ENCODE peak calls at places on chromosomes 6 and 20, in four cellular contexts. F is natural killer cell, Q is adrenal gland, E is AG04449. B is an unnamed sample.

GRCh38 chr20:24487240-24487639 is 17.8 kb downstream of the SYNDIG1 start:
- DNase-seq in F (no peak), Q (no peak), E (no peak), B (no peak)

GRCh38 chr6:144647971-144648651 is 363.0 kb downstream of the UTRN start:
- DNase-seq in F (no peak), Q (no peak), E (no peak), B (no peak)

GRCh38 chr20:9583151-9583550 is 68.8 kb downstream of the LAMP5 start:
- DNase-seq in F (no peak), Q (no peak), E (no peak), B (no peak)

GRCh38 chr6:142758257-142759025 is 186.5 kb downstream of the HIVEP2 start:
- DNase-seq in F (no peak), Q (no peak), E (no peak), B (no peak)

GRCh38 chr6:33927551-33927950 is 123.7 kb upstream of the MLN start:
- DNase-seq in F (no peak), Q (peak), E (peak), B (no peak)

GRCh38 chr20:37911838-37912273 is 8.9 kb downstream of the VSTM2L start:
- DNase-seq in F (no peak), Q (no peak), E (no peak), B (peak)

GRCh38 chr20:25076731-25077609 is 5.0 kb downstream of the VSX1 start:
- DNase-seq in F (no peak), Q (no peak), E (no peak), B (no peak)

GRCh38 chr6:69936674-69937363 is 70.5 kb downstream of the COL19A1 start:
- DNase-seq in F (no peak), Q (no peak), E (no peak), B (no peak)

GRCh38 chr20:38414769-38415450 is 20.2 kb downstream of the SNHG17 start:
- DNase-seq in F (no peak), Q (no peak), E (no peak), B (no peak)

GRCh38 chr6:10163159-10163962 is 251.5 kb downstream of the TFAP2A start:
- DNase-seq in F (no peak), Q (no peak), E (no peak), B (no peak)

GRCh38 chr6:4358414-4359107 is 223.2 kb upstream of the ECI2 start:
- DNase-seq in F (no peak), Q (peak), E (peak), B (peak)

GRCh38 chr6:2542858-2543218 is 207.9 kb downstream of the MYLK4 start:
- DNase-seq in F (no peak), Q (no peak), E (no peak), B (no peak)

GRCh38 chr6:51541847-51542246 is 545.6 kb downstream of the PKHD1 start:
- DNase-seq in F (no peak), Q (no peak), E (no peak), B (no peak)

GRCh38 chr20:44720617-44720993 is 5.4 kb downstream of the CCN5 start:
- DNase-seq in F (no peak), Q (no peak), E (no peak), B (no peak)

GRCh38 chr6:15876406-15876805 is 213.6 kb upstream of the DTNBP1 start:
- DNase-seq in F (no peak), Q (no peak), E (no peak), B (no peak)

GRCh38 chr6:115733426-115733825 is 327.3 kb downstream of the FRK start:
- DNase-seq in F (no peak), Q (no peak), E (no peak), B (no peak)

GRCh38 chr6:170371091-170371490 is 64.5 kb downstream of the FAM120B start:
- DNase-seq in F (no peak), Q (no peak), E (no peak), B (no peak)

GRCh38 chr20:15613530-15613929 is 959.7 kb downstream of the KIF16B start:
- DNase-seq in F (no peak), Q (no peak), E (no peak), B (no peak)

DNA sequence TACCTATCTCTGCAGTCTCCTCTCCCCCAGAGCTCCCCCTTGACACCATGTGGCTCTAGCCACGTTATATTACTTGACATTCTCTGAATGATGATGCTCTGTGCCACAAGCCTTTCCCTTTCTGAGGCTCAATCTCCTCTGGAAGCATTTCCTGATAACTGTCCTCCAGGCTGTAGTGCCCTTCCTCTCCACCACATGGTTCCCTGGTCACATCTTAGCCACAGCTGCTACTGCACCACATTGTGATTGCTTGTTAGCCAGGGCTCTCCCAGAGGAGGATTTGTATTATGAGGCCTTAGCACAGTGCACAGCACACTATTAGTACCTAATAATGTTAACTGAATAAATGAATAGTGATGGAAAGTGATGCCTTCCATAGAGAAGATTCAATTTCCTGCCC is 63.9 kb upstream of the RCAN2 start:
- DNase-seq in F (no peak), Q (no peak), E (no peak), B (no peak)
- TF ChIP-seq CTCF in F (no peak), Q (no peak), E (no peak), B (no peak)

DNA sequence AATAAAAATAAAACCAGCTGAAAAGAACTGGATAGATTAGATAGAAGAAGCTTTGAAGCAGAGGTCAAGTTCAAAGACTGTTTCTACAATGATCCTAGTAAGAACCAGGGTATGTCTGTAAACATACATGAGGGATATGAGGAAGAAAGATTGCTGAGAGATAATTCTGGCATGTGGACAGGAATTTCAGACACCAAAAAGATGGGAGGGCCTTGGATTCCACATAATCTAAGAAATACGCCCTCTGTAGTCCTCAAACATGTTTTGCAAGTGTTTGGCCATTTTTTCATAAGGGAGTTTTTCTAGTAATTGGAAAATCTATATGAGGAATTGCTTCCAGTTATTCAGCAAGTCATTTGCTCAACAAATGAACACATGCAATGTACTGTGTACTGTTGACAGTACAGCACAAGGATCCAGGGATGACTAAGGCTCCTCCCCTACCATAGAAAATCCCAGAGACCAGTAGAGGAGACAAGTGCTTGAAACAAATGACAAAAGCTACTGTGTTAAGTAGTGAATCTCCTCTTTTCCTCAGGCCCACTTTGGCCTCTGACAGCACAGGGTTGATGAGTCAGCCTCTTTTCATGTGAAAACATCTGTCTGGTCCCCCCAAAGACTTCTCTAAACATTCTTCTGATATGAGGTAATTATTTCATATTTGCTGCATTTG is 795.9 kb downstream of the MAFB start:
- DNase-seq in F (no peak), Q (no peak), E (peak), B (peak)
- TF ChIP-seq CTCF in F (no peak), Q (no peak), E (peak), B (no peak)

DNA sequence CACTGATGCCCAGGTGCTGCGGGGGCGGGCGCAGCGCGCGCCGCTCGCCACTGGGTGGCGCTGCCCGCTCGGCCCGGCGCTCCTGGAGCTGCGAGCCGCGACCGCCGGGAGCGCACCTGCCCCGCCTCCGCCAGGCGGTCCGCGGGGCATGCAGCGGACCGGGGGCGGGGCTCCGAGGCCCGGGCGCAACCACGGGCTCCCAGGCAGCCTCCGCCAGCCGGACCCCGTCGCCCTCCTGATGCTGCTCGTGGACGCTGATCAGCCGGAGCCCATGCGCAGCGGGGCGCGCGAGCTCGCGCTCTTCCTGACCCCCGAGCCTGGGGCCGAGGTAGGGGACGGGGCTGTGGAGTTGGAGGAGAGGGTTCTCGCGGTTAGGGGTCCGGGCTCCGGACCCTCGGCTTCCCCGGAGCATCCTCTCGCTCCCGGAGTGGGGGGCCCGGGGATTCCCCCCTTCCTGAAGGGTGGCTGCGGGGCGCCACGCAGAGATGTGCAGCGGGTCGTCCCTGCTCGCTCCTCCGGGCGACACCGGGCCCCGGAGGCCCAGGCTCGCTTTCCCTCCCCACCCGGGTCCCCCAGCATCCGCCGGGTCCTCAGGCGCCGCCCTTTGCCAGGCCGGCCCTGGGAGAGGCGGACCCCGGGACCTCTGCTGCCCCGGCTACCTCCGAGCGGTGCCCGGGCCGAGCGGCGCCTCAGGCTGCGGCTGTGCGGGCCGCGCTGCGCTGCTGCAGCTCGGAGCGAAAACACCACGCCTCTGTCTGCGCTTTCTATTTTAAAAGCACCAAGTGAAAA is at the start of gene BCAS4:
- DNase-seq in F (peak), Q (peak), E (no peak), B (no peak)
- TF ChIP-seq CTCF in F (peak), Q (peak), E (peak), B (peak)

GRCh38 chr6:150267686-150268561 is 100.9 kb upstream of the IYD start:
- DNase-seq in F (no peak), Q (no peak), E (no peak), B (no peak)
- TF ChIP-seq CTCF in F (no peak), Q (no peak), E (no peak), B (no peak)